ENCODE peak calls at places on chromosome 5, in seven cellular contexts. M is hepatocyte; O is DND-41; X is heart left ventricle; C is psoas muscle; H is CD8-positive, alpha-beta T cell; R is A549. P is an unnamed sample.

GRCh38 chr5:154654484-154655375 is 100.4 kb upstream of the LARP1 start:
- DNase-seq in M (no peak), O (no peak), X (no peak), C (no peak), H (no peak), R (no peak), P (no peak)

GRCh38 chr5:17182966-17183365 is 34.5 kb upstream of the BASP1 start:
- DNase-seq in M (no peak), O (no peak), X (no peak), C (no peak), H (no peak), R (no peak), P (no peak)

GRCh38 chr5:15956622-15957021 is 223.0 kb downstream of the MARCHF11 start:
- DNase-seq in M (no peak), O (no peak), X (no peak), C (no peak), H (no peak), R (no peak), P (no peak)

GRCh38 chr5:17180957-17181723 is 36.3 kb upstream of the BASP1 start:
- DNase-seq in M (peak), O (no peak), X (no peak), C (no peak), H (no peak), R (peak), P (no peak)

GRCh38 chr5:135139397-135140134 is 105.5 kb upstream of the PITX1 start:
- DNase-seq in M (peak), O (no peak), X (no peak), C (no peak), H (no peak), R (peak), P (peak)

GRCh38 chr5:1521671-1522600 is 1.8 kb downstream of the LPCAT1 start:
- DNase-seq in M (peak), O (peak), X (no peak), C (peak), H (peak), R (no peak), P (peak)

GRCh38 chr5:142841511-142842255 is 71.5 kb downstream of the ARHGAP26 start:
- DNase-seq in M (no peak), O (no peak), X (peak), C (peak), H (no peak), R (no peak), P (no peak)

GRCh38 chr5:135826221-135826525 is 8.3 kb upstream of the SLC25A48 start:
- DNase-seq in M (no peak), O (no peak), X (no peak), C (peak), H (no peak), R (no peak), P (no peak)

GRCh38 chr5:90386099-90386710 is 23.4 kb downstream of the CETN3 start:
- DNase-seq in M (peak), O (no peak), X (no peak), C (no peak), H (no peak), R (no peak), P (no peak)

GRCh38 chr5:16721151-16722102 is 104.6 kb upstream of the RETREG1 start:
- DNase-seq in M (peak), O (no peak), X (no peak), C (no peak), H (no peak), R (no peak), P (no peak)

GRCh38 chr5:1792842-1793266 is 6.8 kb downstream of the MRPL36 start:
- DNase-seq in M (no peak), O (peak), X (no peak), C (no peak), H (peak), R (no peak), P (peak)

GRCh38 chr5:163888366-163888765 is 382.9 kb downstream of the MAT2B start:
- DNase-seq in M (no peak), O (no peak), X (no peak), C (no peak), H (no peak), R (no peak), P (no peak)

GRCh38 chr5:128038641-128039040 is 44.9 kb upstream of the SLC12A2 start:
- DNase-seq in M (no peak), O (no peak), X (no peak), C (no peak), H (no peak), R (peak), P (no peak)

GRCh38 chr5:149320791-149321330 is 24.4 kb upstream of the GRPEL2 start:
- DNase-seq in M (peak), O (no peak), X (peak), C (peak), H (no peak), R (peak), P (peak)

GRCh38 chr5:171801-172331 is 19.4 kb upstream of the LRRC14B start:
- DNase-seq in M (no peak), O (no peak), X (no peak), C (peak), H (no peak), R (no peak), P (no peak)

GRCh38 chr5:78547171-78547570 is 101.4 kb downstream of the LHFPL2 start:
- DNase-seq in M (no peak), O (no peak), X (no peak), C (no peak), H (no peak), R (no peak), P (no peak)

GRCh38 chr5:79806741-79807140 is 117.1 kb downstream of the CMYA5 start:
- DNase-seq in M (no peak), O (no peak), X (peak), C (no peak), H (no peak), R (no peak), P (peak)

GRCh38 chr5:174348582-174348981 is 303.1 kb downstream of the NSG2 start:
- DNase-seq in M (no peak), O (no peak), X (peak), C (no peak), H (no peak), R (no peak), P (no peak)

GRCh38 chr5:66958984-66959641 is 237.5 kb downstream of the CD180 start:
- DNase-seq in M (peak), O (no peak), X (peak), C (peak), H (no peak), R (no peak), P (no peak)

GRCh38 chr5:9924614-9925013 is 294.5 kb upstream of the TAS2R1 start:
- DNase-seq in M (no peak), O (no peak), X (no peak), C (no peak), H (no peak), R (peak), P (no peak)

GRCh38 chr5:14146725-14147124 is 3.6 kb downstream of the TRIO start:
- DNase-seq in M (no peak), O (no peak), X (no peak), C (no peak), H (no peak), R (no peak), P (no peak)

GRCh38 chr5:180455872-180456271 is 38.3 kb upstream of the CNOT6 start:
- DNase-seq in M (no peak), O (no peak), X (no peak), C (no peak), H (no peak), R (no peak), P (no peak)

GRCh38 chr5:174231961-174232487 is 186.5 kb downstream of the NSG2 start:
- DNase-seq in M (no peak), O (no peak), X (no peak), C (no peak), H (no peak), R (no peak), P (no peak)

GRCh38 chr5:67549947-67550346 is 353.3 kb upstream of the CD180 start:
- DNase-seq in M (no peak), O (no peak), X (no peak), C (no peak), H (no peak), R (no peak), P (no peak)

GRCh38 chr5:74483001-74483400 is 157.5 kb downstream of the ENC1 start:
- DNase-seq in M (no peak), O (no peak), X (peak), C (no peak), H (no peak), R (no peak), P (no peak)

GRCh38 chr5:122311400-122311887 is 593 bp upstream of the SNCAIP start:
- DNase-seq in M (no peak), O (no peak), X (peak), C (no peak), H (no peak), R (no peak), P (no peak)

GRCh38 chr5:2751592-2752021 is at the start of gene IRX2:
- DNase-seq in M (peak), O (no peak), X (peak), C (peak), H (no peak), R (peak), P (peak)

GRCh38 chr5:14260637-14261036 is 117.5 kb downstream of the TRIO start:
- DNase-seq in M (no peak), O (no peak), X (no peak), C (no peak), H (no peak), R (no peak), P (no peak)

GRCh38 chr5:122707796-122708195 is 67.1 kb upstream of the SNX2 start:
- DNase-seq in M (no peak), O (no peak), X (no peak), C (no peak), H (no peak), R (no peak), P (no peak)

GRCh38 chr5:180291234-180291940 is 496 bp downstream of the MAPK9 start:
- DNase-seq in M (no peak), O (peak), X (no peak), C (no peak), H (no peak), R (peak), P (peak)

GRCh38 chr5:99058466-99058865 is 129.7 kb upstream of the CHD1 start:
- DNase-seq in M (no peak), O (no peak), X (no peak), C (no peak), H (no peak), R (no peak), P (no peak)

GRCh38 chr5:95029569-95030366 is 255.1 kb downstream of the MCTP1 start:
- DNase-seq in M (no peak), O (no peak), X (no peak), C (no peak), H (no peak), R (no peak), P (no peak)

GRCh38 chr5:142110046-142110531 is 1.5 kb downstream of the NDFIP1 start:
- DNase-seq in M (no peak), O (peak), X (no peak), C (no peak), H (no peak), R (peak), P (peak)

GRCh38 chr5:16784843-16785791 is 151.0 kb downstream of the MYO10 start:
- DNase-seq in M (no peak), O (no peak), X (no peak), C (peak), H (no peak), R (no peak), P (no peak)

GRCh38 chr5:168300377-168301182 is 9.1 kb downstream of the WWC1 start:
- DNase-seq in M (peak), O (no peak), X (no peak), C (no peak), H (no peak), R (no peak), P (no peak)

GRCh38 chr5:62007457-62007856 is 298.5 kb upstream of the KIF2A start:
- DNase-seq in M (no peak), O (no peak), X (no peak), C (peak), H (no peak), R (no peak), P (no peak)

GRCh38 chr5:112419596-112420110 is 576 bp upstream of the EPB41L4A start:
- DNase-seq in M (peak), O (no peak), X (peak), C (peak), H (no peak), R (peak), P (peak)

GRCh38 chr5:68802430-68802829 is 291.4 kb upstream of the SLC30A5 start:
- DNase-seq in M (no peak), O (no peak), X (no peak), C (peak), H (no peak), R (no peak), P (no peak)

GRCh38 chr5:150595466-150596031 is 44.9 kb upstream of the SYNPO start:
- DNase-seq in M (no peak), O (no peak), X (peak), C (no peak), H (no peak), R (no peak), P (peak)
- H3K27ac ChIP-seq in M (peak), O (no peak), X (peak), C (peak), H (no peak), R (no peak), P (peak)

DNA sequence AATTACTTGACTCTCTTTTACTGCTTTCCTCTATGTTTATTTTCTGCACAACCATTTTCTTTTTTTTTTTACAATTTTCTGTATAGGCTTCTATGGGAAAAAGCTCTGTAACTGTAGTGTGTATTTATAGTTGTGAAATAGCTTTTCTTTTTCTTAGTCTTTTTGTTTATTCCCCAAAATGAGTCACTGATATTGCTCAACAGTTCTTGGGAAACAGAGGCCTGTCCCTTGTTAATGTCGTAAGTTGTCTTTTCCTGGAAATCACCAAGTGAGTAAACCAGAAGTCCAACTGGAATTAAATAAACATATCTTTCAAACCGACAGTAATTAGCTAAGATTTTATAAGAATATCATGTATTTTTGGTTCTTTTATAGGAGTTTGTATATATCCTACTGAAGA is 325.1 kb upstream of the PRR16 start:
- DNase-seq in M (peak), O (no peak), X (peak), C (no peak), H (no peak), R (peak), P (no peak)
- H3K27ac ChIP-seq in M (peak), O (no peak), X (peak), C (no peak), H (no peak), R (peak), P (no peak)

GRCh38 chr5:132831095-132831860 is 831 bp upstream of the SHROOM1 start:
- DNase-seq in M (no peak), O (no peak), X (no peak), C (no peak), H (no peak), R (no peak), P (no peak)
- H3K27ac ChIP-seq in M (peak), O (no peak), X (peak), C (no peak), H (no peak), R (peak), P (no peak)

GRCh38 chr5:87116821-87117512 is 150.7 kb upstream of the RASA1 start:
- DNase-seq in M (no peak), O (no peak), X (no peak), C (no peak), H (no peak), R (no peak), P (no peak)

GRCh38 chr5:87121315-87122170 is 146.1 kb upstream of the RASA1 start:
- DNase-seq in M (no peak), O (peak), X (no peak), C (no peak), H (peak), R (peak), P (peak)

GRCh38 chr5:87119588-87119987 is 148.1 kb upstream of the RASA1 start:
- DNase-seq in M (no peak), O (no peak), X (no peak), C (no peak), H (no peak), R (no peak), P (no peak)

GRCh38 chr5:87122171-87122977 is 145.3 kb upstream of the RASA1 start:
- DNase-seq in M (no peak), O (no peak), X (no peak), C (no peak), H (no peak), R (no peak), P (no peak)

GRCh38 chr5:87120518-87121314 is 147.0 kb upstream of the RASA1 start:
- DNase-seq in M (no peak), O (no peak), X (no peak), C (no peak), H (peak), R (no peak), P (peak)
- H3K27ac ChIP-seq in M (no peak), O (peak), X (no peak), C (no peak), H (peak), R (peak), P (peak)